ENCODE peak calls at places on chromosomes 11 and 22, in five cellular contexts. F is endodermal cell, H is pancreas, M is mucosa of descending colon, J is HL-60. B is an unnamed sample.

GRCh38 chr11:45885921-45886721 is 670 bp downstream of the MAPK8IP1 start:
- DNase-seq in J (no peak), F (peak; percentile 84), H (no peak), M (no peak), B (no peak)

GRCh38 chr11:64810891-64811272 is 531 bp upstream of the MEN1 start:
- DNase-seq in M (peak; percentile 45), J (no peak), H (no peak), F (no peak), B (no peak)

GRCh38 chr11:73916435-73916834 is 34.4 kb upstream of the DNAJB13 start:
- DNase-seq in F (no peak), H (peak; percentile 22), J (no peak), M (no peak), B (peak; percentile 22)

GRCh38 chr11:24828938-24829337 is 332.1 kb downstream of the LUZP2 start:
- DNase-seq in H (no peak), M (peak; percentile 22), J (no peak), F (no peak), B (no peak)

GRCh38 chr11:33160147-33160546 is 1.1 kb downstream of the CSTF3 start:
- DNase-seq in M (no peak), J (peak; percentile 31), F (no peak), H (no peak), B (peak; percentile 51)

GRCh38 chr22:32723632-32724031 is 77.9 kb upstream of the TIMP3 start:
- DNase-seq in F (no peak), M (peak; percentile 52), H (no peak), J (peak; percentile 96), B (peak; percentile 95)

GRCh38 chr22:43346521-43346929 is 3.4 kb upstream of the SCUBE1 start:
- DNase-seq in F (peak; percentile 94), J (peak; percentile 66), H (peak; percentile 46), M (peak; percentile 80), B (peak; percentile 8)

GRCh38 chr11:17556999-17557398 is 9.9 kb downstream of the OTOG start:
- DNase-seq in H (no peak), M (no peak), F (no peak), J (no peak), B (no peak)

GRCh38 chr11:102637731-102638130 is 12.6 kb upstream of the MMP20 start:
- DNase-seq in J (peak; percentile 5), F (no peak), H (no peak), M (no peak), B (no peak)

GRCh38 chr11:92222701-92223100 is 1.9 kb upstream of the FAT3 start:
- DNase-seq in J (no peak), F (peak; percentile 60), H (no peak), M (no peak), B (no peak)

GRCh38 chr11:20110908-20111669 is 49.2 kb downstream of the DBX1 start:
- DNase-seq in J (peak; percentile 37), M (peak; percentile 79), F (peak; percentile 92), H (peak; percentile 64), B (peak; percentile 86)

GRCh38 chr11:76803023-76803422 is 19.9 kb downstream of the TSKU start:
- DNase-seq in M (no peak), F (no peak), H (no peak), J (no peak), B (peak; percentile 49)

GRCh38 chr22:28904211-28904808 is 20.9 kb downstream of the ZNRF3 start:
- DNase-seq in H (no peak), M (no peak), J (no peak), F (no peak), B (peak; percentile 31)

GRCh38 chr11:64545605-64546004 is 45.4 kb upstream of the SLC22A12 start:
- DNase-seq in J (no peak), F (no peak), H (no peak), M (no peak), B (peak; percentile 54)

GRCh38 chr11:113577356-113578163 is 102.4 kb upstream of the DRD2 start:
- DNase-seq in H (peak; percentile 11), M (no peak), F (peak; percentile 67), J (no peak), B (no peak)

GRCh38 chr11:127017482-127017881 is 16.9 kb upstream of the KIRREL3 start:
- DNase-seq in H (no peak), J (no peak), F (peak; percentile 77), M (no peak), B (peak; percentile 45)

GRCh38 chr11:111778047-111778558 is 11.9 kb upstream of the PPP2R1B start:
- DNase-seq in F (no peak), J (no peak), M (no peak), H (no peak), B (no peak)
- H3K4me3 ChIP-seq in F (no peak overlapping the region), J (no peak overlapping the region), M (no peak overlapping the region), H (no peak overlapping the region), B (no peak overlapping the region)

GRCh38 chr11:44456544-44457270 is 108.8 kb upstream of the CD82 start:
- DNase-seq in M (no peak), F (peak; percentile 64), J (no peak), H (no peak), B (no peak)
- TF ChIP-seq CTCF in M (no peak), F (peak; percentile 56), J (no peak), H (no peak), B (peak; percentile 20)

DNA sequence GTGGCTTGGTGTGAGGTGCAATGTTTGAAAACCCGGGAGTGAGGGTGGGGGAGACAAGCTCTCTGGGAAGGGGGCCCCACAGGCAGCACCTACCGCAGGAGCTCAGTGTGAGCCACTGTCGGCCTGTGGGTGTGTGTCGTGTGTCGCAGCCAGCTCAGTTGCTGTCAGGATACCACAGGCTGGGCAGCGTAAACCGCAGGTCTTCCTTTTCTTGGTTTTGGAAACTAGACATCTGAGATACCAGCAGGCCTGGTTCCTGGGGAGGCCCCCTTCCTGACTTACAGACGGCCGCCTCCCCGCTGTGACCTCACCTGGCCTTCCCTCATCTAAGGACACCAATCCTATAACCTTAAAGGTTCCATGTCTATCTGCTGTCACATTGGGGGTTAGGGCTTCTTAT is 19.4 kb downstream of the IRF7 start:
- DNase-seq in H (no peak), M (no peak), J (peak; percentile 48), F (no peak), B (no peak)
- H3K4me3 ChIP-seq in H (no peak overlapping the region), M (no peak overlapping the region), J (no peak overlapping the region), F (no peak overlapping the region), B (no peak overlapping the region)

GRCh38 chr22:31399211-31400022 is at the start of gene DRG1:
- DNase-seq in J (peak; percentile 97), F (peak; percentile 99), H (peak; percentile 98), M (peak; percentile 97), B (peak; percentile 94)
- TF ChIP-seq CTCF in J (no peak), F (peak; percentile 15), H (no peak), M (no peak), B (peak; percentile 5)

DNA sequence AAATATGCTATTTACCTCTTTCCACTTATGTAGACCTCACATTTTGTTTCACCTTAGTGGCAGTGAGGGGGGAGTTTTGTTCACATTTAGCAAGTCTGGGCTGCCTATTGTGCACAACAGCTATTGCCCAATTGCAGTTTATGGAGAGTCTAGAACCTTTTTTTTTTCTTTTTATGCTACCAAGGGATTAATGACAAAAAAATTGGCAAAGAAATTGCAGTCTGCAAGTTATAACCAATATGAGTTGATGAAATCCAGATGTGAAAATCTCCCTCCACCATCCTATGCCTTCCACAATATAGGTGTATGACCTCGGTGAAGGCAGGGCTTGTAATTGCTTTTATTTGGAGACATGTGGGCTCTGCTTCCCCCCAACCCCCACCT is 120.6 kb upstream of the SLC5A12 start:
- DNase-seq in M (no peak), H (no peak), J (no peak), F (no peak), B (peak; percentile 84)
- H3K4me3 ChIP-seq in M (no peak overlapping the region), H (no peak overlapping the region), J (no peak overlapping the region), F (no peak overlapping the region), B (no peak overlapping the region)

GRCh38 chr22:46905834-46906233 is 143.4 kb downstream of the TBC1D22A start:
- DNase-seq in M (no peak), F (no peak), H (no peak), J (no peak), B (no peak)

GRCh38 chr22:46900549-46900948 is 138.1 kb downstream of the TBC1D22A start:
- DNase-seq in H (no peak), J (peak; percentile 12), F (no peak), M (no peak), B (no peak)

GRCh38 chr22:46905415-46905814 is 143.0 kb downstream of the TBC1D22A start:
- DNase-seq in F (no peak), M (no peak), J (no peak), H (no peak), B (no peak)

GRCh38 chr22:46902436-46902835 is 140.0 kb downstream of the TBC1D22A start:
- DNase-seq in H (no peak), J (no peak), M (no peak), F (peak; percentile 50), B (no peak)

DNA sequence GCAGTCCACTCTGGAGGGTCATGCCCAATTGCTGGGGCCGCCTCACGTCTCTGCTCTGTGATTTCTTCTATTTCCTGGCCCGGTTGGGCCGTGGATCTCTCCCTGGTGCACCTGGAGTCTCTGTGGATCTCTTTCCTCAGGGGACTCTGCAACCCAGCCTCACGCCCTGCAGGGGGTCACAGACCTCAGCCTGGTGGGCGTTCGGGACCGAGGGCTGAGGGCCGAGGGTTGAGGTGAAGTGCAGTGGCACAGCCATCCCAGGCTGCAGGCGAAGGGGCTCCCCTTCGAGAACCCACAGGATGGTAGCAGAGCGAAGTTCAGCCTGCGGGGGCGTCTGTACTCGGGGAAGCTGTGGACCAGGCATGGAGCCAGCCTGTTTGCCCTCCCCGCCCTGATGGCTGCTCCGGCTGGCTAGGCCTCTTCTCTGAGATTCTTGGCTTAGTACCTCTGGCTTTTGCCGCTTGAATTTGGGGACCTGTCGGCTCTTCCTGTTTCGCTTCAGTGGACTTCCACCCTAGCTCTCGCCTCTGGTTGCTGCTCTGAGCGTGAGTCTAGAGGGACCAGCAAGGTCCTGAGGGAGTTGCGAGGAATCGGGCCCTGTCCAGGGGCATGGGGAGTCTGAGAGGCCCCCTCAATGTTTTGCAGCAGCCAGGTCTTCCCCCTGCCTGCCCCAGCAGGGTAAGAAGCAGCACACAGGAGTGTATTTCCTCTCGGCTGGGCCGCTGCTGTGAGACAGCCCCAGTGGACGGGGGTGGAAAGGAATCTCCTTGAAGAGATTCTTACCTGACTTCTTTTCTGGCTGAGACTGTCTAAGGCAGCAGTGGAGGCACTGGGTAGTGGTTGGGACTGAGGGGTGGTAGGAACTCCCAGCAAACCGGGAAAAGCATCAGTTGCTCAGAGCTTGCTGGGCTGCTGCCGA is 140.8 kb downstream of the TBC1D22A start:
- DNase-seq in F (peak; percentile 83), H (no peak), M (no peak), J (no peak), B (no peak)
- TF ChIP-seq CTCF in F (peak; percentile 63), H (no peak), M (no peak), J (no peak), B (no peak)

DNA sequence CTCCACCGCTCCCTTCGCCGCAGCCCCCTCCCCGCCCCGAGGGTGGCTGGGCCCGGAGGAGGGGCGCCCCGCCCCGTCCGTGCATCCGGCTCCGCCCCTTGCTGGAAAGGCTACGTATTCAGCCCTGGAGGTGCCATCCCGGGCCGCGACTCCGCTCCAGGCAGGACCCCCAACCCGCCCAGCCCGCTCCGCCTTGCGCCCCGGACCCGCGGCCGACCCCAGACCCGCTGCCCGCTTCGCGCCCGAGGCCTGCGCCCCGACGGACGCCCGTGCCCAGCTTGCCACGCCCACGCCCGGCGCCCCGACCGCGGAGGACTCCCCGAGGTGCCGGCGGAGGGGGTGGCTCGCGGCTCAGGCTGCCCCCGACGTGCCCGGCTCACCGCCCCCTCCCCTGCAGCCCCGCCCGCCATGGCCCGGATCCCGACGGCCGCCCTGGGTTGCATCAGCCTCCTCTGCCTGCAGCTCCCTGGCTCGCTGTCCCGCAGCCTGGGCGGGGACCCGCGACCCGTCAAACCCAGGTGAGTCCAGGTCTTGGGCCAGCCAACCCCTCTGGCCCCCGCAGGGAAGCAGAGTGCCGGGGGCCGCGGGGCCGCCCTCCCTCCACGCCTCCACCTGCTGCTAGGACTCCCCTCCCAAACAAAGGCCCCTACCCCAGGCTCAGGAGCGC is at the start of gene ADM2:
- DNase-seq in M (peak; percentile 73), J (no peak), H (peak; percentile 80), F (peak; percentile 91), B (peak; percentile 39)
- H3K4me3 ChIP-seq in M (peak within 1 kb of the TSS; percentile 12), J (peak within 1 kb of the TSS; percentile 35), H (peak within 1 kb of the TSS; percentile 33), F (peak within 1 kb of the TSS; percentile 74), B (peak within 1 kb of the TSS; percentile 83)